ENCODE peak calls at places on chromosome 13, in ten cellular contexts. A is sigmoid colon, V is heart right ventricle, D is SJSA1, W is breast epithelium, B is lower leg skin, G is tibial artery, Q is AG10803, P is stomach, E is fibroblast of lung. R is an unnamed sample.

GRCh38 chr13:65882810-65883209 is 1347.3 kb downstream of the PCDH9 start:
- DNase-seq in A (no peak), V (no peak), D (no peak), W (no peak), B (no peak), G (no peak), Q (no peak), P (no peak), E (no peak), R (no peak)

GRCh38 chr13:37944476-37945442 is 75.2 kb upstream of the TRPC4 start:
- DNase-seq in A (no peak), V (no peak), D (no peak), W (no peak), B (no peak), G (no peak), Q (peak), P (no peak), E (peak), R (peak)

GRCh38 chr13:38308736-38309135 is 40.9 kb upstream of the UFM1 start:
- DNase-seq in A (no peak), V (no peak), D (no peak), W (no peak), B (no peak), G (no peak), Q (peak), P (no peak), E (peak), R (peak)

GRCh38 chr13:48784906-48785555 is 131.3 kb downstream of the CYSLTR2 start:
- DNase-seq in A (no peak), V (no peak), D (no peak), W (no peak), B (no peak), G (no peak), Q (peak), P (no peak), E (peak), R (no peak)

GRCh38 chr13:71609271-71609670 is 257.7 kb downstream of the DACH1 start:
- DNase-seq in A (no peak), V (no peak), D (no peak), W (no peak), B (no peak), G (no peak), Q (no peak), P (no peak), E (no peak), R (no peak)

GRCh38 chr13:111480503-111480902 is 160.1 kb downstream of the TEX29 start:
- DNase-seq in A (no peak), V (no peak), D (no peak), W (no peak), B (no peak), G (peak), Q (no peak), P (peak), E (no peak), R (no peak)

GRCh38 chr13:61770697-61771096 is 355.0 kb upstream of the PCDH20 start:
- DNase-seq in A (no peak), V (no peak), D (no peak), W (no peak), B (no peak), G (no peak), Q (no peak), P (no peak), E (no peak), R (no peak)

GRCh38 chr13:100465558-100465957 is 123.0 kb downstream of the GGACT start:
- DNase-seq in A (no peak), V (no peak), D (no peak), W (no peak), B (no peak), G (no peak), Q (no peak), P (no peak), E (no peak), R (no peak)

GRCh38 chr13:43293008-43293407 is 269.6 kb downstream of the DNAJC15 start:
- DNase-seq in A (no peak), V (no peak), D (no peak), W (no peak), B (no peak), G (no peak), Q (no peak), P (no peak), E (no peak), R (no peak)

GRCh38 chr13:75806101-75806500 is 170.0 kb downstream of the LMO7 start:
- DNase-seq in A (no peak), V (no peak), D (no peak), W (no peak), B (no peak), G (no peak), Q (no peak), P (no peak), E (no peak), R (no peak)

GRCh38 chr13:30125422-30126073 is 181.8 kb downstream of the KATNAL1 start:
- DNase-seq in A (peak), V (no peak), D (peak), W (peak), B (peak), G (no peak), Q (peak), P (peak), E (peak), R (peak)

GRCh38 chr13:33126909-33127607 is 110.8 kb downstream of the KL start:
- DNase-seq in A (peak), V (no peak), D (peak), W (no peak), B (no peak), G (no peak), Q (peak), P (no peak), E (peak), R (no peak)

GRCh38 chr13:100787899-100788298 is 113.3 kb upstream of the TMTC4 start:
- DNase-seq in A (no peak), V (no peak), D (no peak), W (no peak), B (no peak), G (no peak), Q (no peak), P (no peak), E (no peak), R (no peak)

GRCh38 chr13:32829269-32829668 is 187.0 kb upstream of the KL start:
- DNase-seq in A (no peak), V (no peak), D (no peak), W (no peak), B (no peak), G (no peak), Q (no peak), P (no peak), E (no peak), R (no peak)

DNA sequence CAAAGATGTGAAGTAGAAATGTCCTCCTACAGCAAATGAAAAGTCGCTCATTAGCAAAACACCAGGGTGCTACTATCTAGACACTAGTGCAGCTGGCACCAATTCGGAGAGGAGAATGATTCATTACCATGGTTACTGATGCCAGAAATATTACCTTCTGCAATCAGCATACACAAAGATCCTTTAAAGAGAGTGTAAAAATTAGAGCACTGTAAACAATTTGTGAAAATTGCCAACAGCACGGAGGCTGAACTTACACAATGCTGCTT is 34.5 kb downstream of the AMER2 start:
- DNase-seq in A (no peak), V (no peak), D (no peak), W (no peak), B (no peak), G (no peak), Q (no peak), P (no peak), E (no peak), R (no peak)
- H3K4me3 ChIP-seq in A (no peak), V (no peak), D (no peak), W (no peak), B (no peak), G (no peak), Q (no peak), P (no peak), E (no peak), R (no peak)

DNA sequence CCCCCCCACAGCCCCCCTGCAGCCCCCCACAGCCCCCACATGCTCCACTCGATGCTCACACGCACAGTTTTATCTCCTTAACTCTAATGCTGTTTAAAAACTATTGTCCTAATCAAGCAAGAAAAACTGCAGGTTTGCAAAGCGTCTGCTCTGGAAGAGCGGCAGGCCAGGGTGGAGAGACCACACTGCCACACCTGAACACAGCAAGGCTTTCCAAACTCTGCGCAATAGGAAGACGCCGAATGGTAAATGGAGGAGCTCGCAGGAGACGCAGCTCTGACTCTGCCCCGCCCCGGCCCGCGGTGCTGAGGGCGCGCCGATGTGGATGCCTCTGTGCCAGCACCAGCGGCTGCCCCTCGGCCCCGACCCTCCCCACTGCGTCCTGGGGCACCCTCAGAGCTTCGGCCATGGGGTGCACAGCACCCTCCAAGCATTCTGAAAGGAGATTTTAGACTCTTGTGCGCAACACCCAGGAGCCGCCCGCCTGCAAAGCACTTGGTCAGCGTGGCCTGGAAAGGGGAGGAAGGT is 32.4 kb downstream of the RASA3 start:
- DNase-seq in A (peak), V (no peak), D (no peak), W (no peak), B (no peak), G (peak), Q (no peak), P (no peak), E (peak), R (no peak)
- H3K4me3 ChIP-seq in A (no peak), V (no peak), D (no peak), W (no peak), B (no peak), G (no peak), Q (no peak), P (no peak), E (no peak), R (no peak)

GRCh38 chr13:78609464-78610205 is 6.3 kb upstream of the POU4F1 start:
- DNase-seq in A (no peak), V (no peak), D (no peak), W (no peak), B (no peak), G (no peak), Q (no peak), P (no peak), E (peak), R (no peak)
- H3K4me3 ChIP-seq in A (peak), V (peak), D (no peak), W (peak), B (peak), G (peak), Q (peak), P (peak), E (peak), R (peak)

DNA sequence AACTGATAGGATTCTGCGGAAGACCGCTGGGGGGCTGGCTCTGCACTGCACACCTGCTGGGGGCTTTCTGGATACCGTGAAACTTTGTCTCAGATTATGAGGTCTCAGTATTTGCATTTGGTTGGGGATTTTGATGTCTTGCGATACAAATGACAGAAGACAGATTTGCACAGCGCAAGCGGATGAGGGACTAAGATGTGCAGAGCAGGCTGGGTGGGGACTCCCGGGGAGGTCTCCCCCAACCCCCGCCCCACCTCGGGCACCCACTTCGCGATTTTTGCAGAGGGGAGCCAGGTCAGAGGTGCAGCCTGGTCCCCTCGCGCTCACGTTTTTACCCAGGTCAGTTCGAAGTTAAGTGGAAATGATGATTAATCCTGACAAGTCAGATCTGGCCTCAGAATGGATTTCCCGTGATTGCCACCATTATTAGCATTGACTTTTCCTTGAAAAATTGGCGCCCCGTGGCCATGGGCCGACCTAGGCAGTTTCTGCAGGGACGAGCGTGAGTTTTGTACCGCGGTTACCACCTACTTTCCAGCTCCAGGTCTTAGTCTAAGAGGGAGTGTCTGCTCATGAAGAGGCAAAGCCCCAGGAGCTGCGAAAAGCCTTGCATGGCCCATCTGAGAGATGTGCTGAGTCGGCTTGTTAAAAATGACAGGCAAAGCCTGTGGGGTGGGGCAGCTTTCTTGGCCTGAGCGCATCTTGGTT is 1.3 kb upstream of the GJB2 start:
- DNase-seq in A (no peak), V (no peak), D (no peak), W (no peak), B (no peak), G (no peak), Q (no peak), P (no peak), E (no peak), R (no peak)
- H3K4me3 ChIP-seq in A (no peak), V (peak), D (no peak), W (no peak), B (no peak), G (peak), Q (no peak), P (no peak), E (no peak), R (no peak)

GRCh38 chr13:31201341-31202024 is 1.7 kb downstream of the B3GLCT start:
- DNase-seq in A (no peak), V (peak), D (peak), W (no peak), B (peak), G (peak), Q (peak), P (no peak), E (peak), R (no peak)
- H3K4me3 ChIP-seq in A (peak), V (peak), D (peak), W (peak), B (no peak), G (peak), Q (peak), P (peak), E (peak), R (peak)

GRCh38 chr13:20231839-20232555 is at the start of gene GJB6:
- DNase-seq in A (no peak), V (no peak), D (no peak), W (no peak), B (no peak), G (no peak), Q (no peak), P (peak), E (no peak), R (no peak)
- H3K4me3 ChIP-seq in A (peak), V (peak), D (no peak), W (peak), B (peak), G (peak), Q (no peak), P (peak), E (no peak), R (no peak)

DNA sequence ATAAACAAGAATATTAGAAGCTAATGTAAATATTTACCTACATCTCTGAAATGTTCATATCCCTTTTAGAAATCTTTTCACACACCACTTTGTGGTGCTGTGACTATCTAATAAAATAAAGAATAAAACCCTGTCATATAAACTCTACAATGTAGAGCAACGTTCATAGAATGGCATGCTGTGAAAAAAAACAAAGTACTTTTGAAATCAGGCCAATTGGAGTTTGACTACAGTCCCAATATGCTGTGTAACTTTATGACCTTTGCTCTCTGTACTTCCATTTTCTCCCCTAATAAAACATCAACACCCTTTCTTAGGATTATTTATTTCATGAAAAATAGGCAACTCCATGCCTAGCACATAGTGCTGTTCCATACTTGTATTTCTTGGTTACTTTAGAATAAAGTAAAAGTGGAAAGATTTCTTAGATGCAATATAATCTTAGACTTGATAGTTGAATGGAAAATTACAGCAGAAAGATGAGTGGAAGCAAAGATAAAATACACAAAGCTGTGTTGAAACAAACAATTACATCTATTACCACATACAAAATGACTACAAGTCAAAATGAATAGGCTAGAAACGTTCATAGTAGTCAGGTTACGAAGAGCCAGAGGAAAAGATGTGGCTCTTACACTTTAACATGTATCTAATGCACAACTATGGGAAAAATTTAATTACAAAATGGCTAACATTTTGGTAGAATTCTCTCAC is 613.2 kb upstream of the SLITRK5 start:
- DNase-seq in A (no peak), V (no peak), D (no peak), W (no peak), B (no peak), G (no peak), Q (no peak), P (no peak), E (peak), R (peak)
- H3K4me3 ChIP-seq in A (no peak), V (no peak), D (no peak), W (no peak), B (no peak), G (no peak), Q (no peak), P (no peak), E (no peak), R (no peak)

GRCh38 chr13:45540864-45541263 is 74.7 kb downstream of the ERICH6B start:
- DNase-seq in A (no peak), V (no peak), D (no peak), W (no peak), B (no peak), G (no peak), Q (no peak), P (no peak), E (no peak), R (no peak)
- H3K4me3 ChIP-seq in A (no peak), V (no peak), D (no peak), W (no peak), B (no peak), G (no peak), Q (no peak), P (no peak), E (no peak), R (no peak)

GRCh38 chr13:108495686-108496363 is 133.6 kb upstream of the MYO16 start:
- DNase-seq in A (no peak), V (no peak), D (peak), W (no peak), B (no peak), G (no peak), Q (no peak), P (no peak), E (peak), R (peak)
- H3K4me3 ChIP-seq in A (peak), V (peak), D (peak), W (peak), B (no peak), G (peak), Q (no peak), P (peak), E (peak), R (peak)

R was measured in astrocyte of the spinal cord.